ENCODE peak calls at places on chromosomes 2 and 18, in four cellular contexts. One of them, this sample, is unnamed. For H3K9me1, the result is how much of the 10 kb centered on the place peaks cover.

GRCh38 chr2:71801969-71802368 is 345.7 kb downstream of the CYP26B1 start:
- DNase-seq in K562: peak
- DNase-seq in endothelial cell of umbilical vein: peak
- DNase-seq in IMR-90: peak
- DNase-seq in this sample: no peak

GRCh38 chr2:64645014-64645418 is 8.7 kb downstream of the SERTAD2 start:
- DNase-seq in K562: peak
- DNase-seq in endothelial cell of umbilical vein: peak
- DNase-seq in IMR-90: peak
- DNase-seq in this sample: no peak

GRCh38 chr18:48749768-48750167 is 201.0 kb downstream of the SMAD7 start:
- DNase-seq in K562: no peak
- DNase-seq in endothelial cell of umbilical vein: peak
- DNase-seq in IMR-90: peak
- DNase-seq in this sample: no peak

GRCh38 chr2:173264603-173265366 is 89.9 kb upstream of the CDCA7 start:
- DNase-seq in K562: peak
- DNase-seq in endothelial cell of umbilical vein: no peak
- DNase-seq in IMR-90: no peak
- DNase-seq in this sample: no peak

GRCh38 chr18:9861157-9861556 is 24.6 kb upstream of the TXNDC2 start:
- DNase-seq in K562: no peak
- DNase-seq in endothelial cell of umbilical vein: no peak
- DNase-seq in IMR-90: no peak
- DNase-seq in this sample: no peak

GRCh38 chr2:173553589-173553988 is 198.9 kb downstream of the CDCA7 start:
- DNase-seq in K562: no peak
- DNase-seq in endothelial cell of umbilical vein: no peak
- DNase-seq in IMR-90: peak
- DNase-seq in this sample: no peak

GRCh38 chr18:59659486-59660187 is 37.6 kb downstream of the CCBE1 start:
- DNase-seq in K562: no peak
- DNase-seq in endothelial cell of umbilical vein: no peak
- DNase-seq in IMR-90: peak
- DNase-seq in this sample: no peak

GRCh38 chr2:127100261-127101047 is 6.5 kb downstream of the BIN1 start:
- DNase-seq in K562: no peak
- DNase-seq in endothelial cell of umbilical vein: no peak
- DNase-seq in IMR-90: peak
- DNase-seq in this sample: no peak

GRCh38 chr18:63161032-63161727 is 158.4 kb downstream of the BCL2 start:
- DNase-seq in K562: no peak
- DNase-seq in endothelial cell of umbilical vein: no peak
- DNase-seq in IMR-90: no peak
- DNase-seq in this sample: no peak

GRCh38 chr2:168456526-168457176 is 579 bp downstream of the CERS6 start:
- DNase-seq in K562: peak
- DNase-seq in endothelial cell of umbilical vein: no peak
- DNase-seq in IMR-90: peak
- DNase-seq in this sample: no peak

GRCh38 chr2:106085441-106085911 is 108.6 kb downstream of the UXS1 start:
- DNase-seq in K562: peak
- DNase-seq in endothelial cell of umbilical vein: peak
- DNase-seq in IMR-90: peak
- DNase-seq in this sample: no peak

GRCh38 chr2:217095511-217096205 is 235.8 kb upstream of the TNP1 start:
- DNase-seq in K562: no peak
- DNase-seq in endothelial cell of umbilical vein: no peak
- DNase-seq in IMR-90: no peak
- DNase-seq in this sample: no peak

GRCh38 chr2:196066794-196067382 is 1.7 kb downstream of the DNAH7 start:
- DNase-seq in K562: peak
- DNase-seq in endothelial cell of umbilical vein: peak
- DNase-seq in IMR-90: peak
- DNase-seq in this sample: no peak

GRCh38 chr2:65416945-65417344 is 15.5 kb downstream of the SPRED2 start:
- DNase-seq in K562: no peak
- DNase-seq in endothelial cell of umbilical vein: no peak
- DNase-seq in IMR-90: no peak
- DNase-seq in this sample: no peak

GRCh38 chr18:36757081-36757480 is 71.7 kb downstream of the TPGS2 start:
- DNase-seq in K562: peak
- DNase-seq in endothelial cell of umbilical vein: peak
- DNase-seq in IMR-90: peak
- DNase-seq in this sample: no peak

GRCh38 chr2:95333888-95334338 is 36.8 kb downstream of the KCNIP3 start:
- DNase-seq in K562: no peak
- DNase-seq in endothelial cell of umbilical vein: no peak
- DNase-seq in IMR-90: peak
- DNase-seq in this sample: peak

GRCh38 chr2:221853297-221853696 is 281.2 kb upstream of the EPHA4 start:
- DNase-seq in K562: no peak
- DNase-seq in endothelial cell of umbilical vein: no peak
- DNase-seq in IMR-90: no peak
- DNase-seq in this sample: no peak

GRCh38 chr2:191625016-191625415 is 52.9 kb upstream of the NABP1 start:
- DNase-seq in K562: no peak
- DNase-seq in endothelial cell of umbilical vein: peak
- DNase-seq in IMR-90: no peak
- DNase-seq in this sample: no peak

DNA sequence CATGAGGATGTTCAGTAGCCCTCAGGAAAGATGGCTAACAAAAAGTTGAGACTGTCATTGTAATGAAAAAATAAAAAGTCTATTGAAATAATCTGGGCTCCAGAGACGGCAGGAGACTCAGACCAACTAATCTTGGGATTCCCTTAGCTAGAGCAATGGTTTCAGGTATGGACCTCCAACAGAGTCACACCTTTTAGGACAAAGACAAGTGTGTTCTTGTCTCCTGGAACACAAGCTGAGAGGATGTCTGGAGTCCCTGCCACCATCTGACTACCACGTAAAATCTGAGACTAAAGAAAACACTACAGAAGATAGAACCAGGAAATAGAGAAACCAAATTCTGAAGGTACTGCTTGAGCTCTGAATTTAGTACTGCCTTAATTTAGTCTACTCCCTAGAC is 103.3 kb upstream of the RBBP8 start:
- DNase-seq in K562: no peak
- DNase-seq in endothelial cell of umbilical vein: no peak
- DNase-seq in IMR-90: no peak
- DNase-seq in this sample: no peak
- H3K9me1 ChIP-seq in K562: under half
- H3K9me1 ChIP-seq in endothelial cell of umbilical vein: under half
- H3K9me1 ChIP-seq in IMR-90: under half
- H3K9me1 ChIP-seq in this sample: under half

GRCh38 chr2:239626971-239627598 is 226.3 kb upstream of the HDAC4 start:
- DNase-seq in K562: no peak
- DNase-seq in endothelial cell of umbilical vein: no peak
- DNase-seq in IMR-90: no peak
- DNase-seq in this sample: no peak

GRCh38 chr2:239630618-239631286 is 229.9 kb upstream of the HDAC4 start:
- DNase-seq in K562: no peak
- DNase-seq in endothelial cell of umbilical vein: no peak
- DNase-seq in IMR-90: peak
- DNase-seq in this sample: peak

GRCh38 chr2:239625913-239626734 is 225.3 kb upstream of the HDAC4 start:
- DNase-seq in K562: no peak
- DNase-seq in endothelial cell of umbilical vein: no peak
- DNase-seq in IMR-90: no peak
- DNase-seq in this sample: no peak

GRCh38 chr2:239634769-239635168 is 233.9 kb upstream of the HDAC4 start:
- DNase-seq in K562: no peak
- DNase-seq in endothelial cell of umbilical vein: no peak
- DNase-seq in IMR-90: no peak
- DNase-seq in this sample: no peak

GRCh38 chr2:239629936-239630617 is 229.3 kb upstream of the HDAC4 start:
- DNase-seq in K562: no peak
- DNase-seq in endothelial cell of umbilical vein: no peak
- DNase-seq in IMR-90: no peak
- DNase-seq in this sample: no peak
- H3K27ac ChIP-seq in K562: no peak
- H3K27ac ChIP-seq in endothelial cell of umbilical vein: no peak
- H3K27ac ChIP-seq in IMR-90: no peak
- H3K27ac ChIP-seq in this sample: no peak

DNA sequence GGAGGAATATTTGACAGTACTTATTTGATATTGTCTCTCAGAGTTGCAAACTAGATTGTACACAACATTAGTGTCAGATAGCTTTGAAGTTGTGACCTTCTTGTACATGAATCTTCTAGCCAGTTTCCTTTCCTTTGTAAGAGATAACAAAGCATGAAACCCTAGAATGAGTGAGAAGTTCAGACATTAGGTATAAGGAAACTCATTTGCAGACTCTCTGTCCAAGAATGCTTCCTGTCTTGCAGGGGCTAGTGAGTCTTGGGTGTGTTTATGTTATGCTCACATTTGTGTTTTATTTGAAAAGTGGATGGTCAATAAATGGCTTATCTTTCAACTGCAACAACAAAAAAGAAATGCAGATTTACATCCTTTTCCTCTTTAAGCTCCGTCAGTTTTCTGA is 1.4 kb downstream of the BOD1L2 start:
- DNase-seq in K562: no peak
- DNase-seq in endothelial cell of umbilical vein: no peak
- DNase-seq in IMR-90: no peak
- DNase-seq in this sample: no peak
- H3K9me1 ChIP-seq in K562: under half
- H3K9me1 ChIP-seq in endothelial cell of umbilical vein: under half
- H3K9me1 ChIP-seq in IMR-90: under half
- H3K9me1 ChIP-seq in this sample: under half

DNA sequence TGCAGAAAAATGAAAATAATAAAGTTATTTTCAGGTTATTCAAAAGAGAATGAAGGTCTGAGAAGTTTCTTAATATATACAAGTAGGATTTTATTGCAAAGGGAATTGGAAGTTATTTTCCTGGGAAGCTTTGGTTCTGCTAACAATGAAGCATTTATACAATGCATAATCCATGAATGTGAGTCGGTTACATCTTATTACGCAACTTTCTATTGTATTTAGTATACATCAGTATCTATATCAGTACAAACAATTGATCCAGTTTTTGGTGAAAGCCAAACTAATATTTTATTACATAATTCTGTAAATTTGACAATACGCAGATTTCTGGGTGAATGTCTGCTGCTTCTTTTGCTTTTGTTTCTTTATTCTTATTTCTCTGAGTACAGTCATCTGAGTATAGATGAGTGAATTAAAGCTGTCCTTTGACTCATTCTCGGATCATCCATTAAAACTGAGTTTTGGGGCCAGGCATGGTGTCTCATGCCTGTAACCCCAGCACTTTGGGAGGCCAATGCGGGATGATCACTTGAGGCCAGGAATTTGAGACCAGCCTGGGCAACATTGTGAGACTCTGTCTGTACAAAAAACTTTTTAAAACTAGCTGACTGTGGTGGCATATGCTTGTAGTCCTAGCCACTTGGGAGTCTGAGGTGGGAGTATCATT is 108.5 kb downstream of the SOCS6 start:
- DNase-seq in K562: no peak
- DNase-seq in endothelial cell of umbilical vein: no peak
- DNase-seq in IMR-90: peak
- DNase-seq in this sample: no peak
- H3K27ac ChIP-seq in K562: no peak
- H3K27ac ChIP-seq in endothelial cell of umbilical vein: no peak
- H3K27ac ChIP-seq in IMR-90: no peak
- H3K27ac ChIP-seq in this sample: peak

This sample was measured in keratinocyte.